ENCODE peak calls at places on chromosomes 7 and 10, in ten cellular contexts. D, Z, T, B, F, H, C, Y, I and R are unnamed samples.

GRCh38 chr10:114855776-114856543 is 34.4 kb downstream of the FHIP2A start:
- DNase-seq in D (peak), Z (no peak), T (no peak), B (no peak), F (no peak), H (no peak), C (no peak), Y (no peak), I (no peak), R (no peak)

GRCh38 chr10:128959746-128960145 is 507.3 kb upstream of the MGMT start:
- DNase-seq in D (no peak), Z (no peak), T (no peak), B (no peak), F (no peak), H (no peak), C (no peak), Y (no peak), I (no peak), R (no peak)

GRCh38 chr10:128000660-128001059 is 93.8 kb downstream of the PTPRE start:
- DNase-seq in D (peak), Z (no peak), T (no peak), B (peak), F (peak), H (no peak), C (no peak), Y (no peak), I (no peak), R (no peak)

GRCh38 chr7:150380463-150380862 is 1.3 kb downstream of the ZNF775 start:
- DNase-seq in D (no peak), Z (no peak), T (no peak), B (no peak), F (no peak), H (no peak), C (no peak), Y (no peak), I (no peak), R (no peak)

GRCh38 chr7:137694405-137694804 is 152.4 kb downstream of the DGKI start:
- DNase-seq in D (peak), Z (no peak), T (no peak), B (peak), F (no peak), H (no peak), C (no peak), Y (no peak), I (no peak), R (peak)

GRCh38 chr10:91474009-91474408 is 63.9 kb downstream of the HECTD2 start:
- DNase-seq in D (no peak), Z (no peak), T (no peak), B (no peak), F (no peak), H (no peak), C (no peak), Y (no peak), I (no peak), R (no peak)

GRCh38 chr7:19248681-19249080 is 103.5 kb upstream of the FERD3L start:
- DNase-seq in D (peak), Z (no peak), T (no peak), B (no peak), F (no peak), H (no peak), C (no peak), Y (no peak), I (no peak), R (peak)

GRCh38 chr7:3861371-3861770 is 560.3 kb downstream of the SDK1 start:
- DNase-seq in D (no peak), Z (no peak), T (no peak), B (peak), F (no peak), H (no peak), C (no peak), Y (no peak), I (no peak), R (no peak)

GRCh38 chr7:20737840-20738448 is 48.7 kb downstream of the SP8 start:
- DNase-seq in D (no peak), Z (no peak), T (no peak), B (no peak), F (no peak), H (no peak), C (no peak), Y (no peak), I (no peak), R (no peak)

GRCh38 chr10:131842351-131843088 is 58.3 kb upstream of the PPP2R2D start:
- DNase-seq in D (no peak), Z (no peak), T (no peak), B (no peak), F (no peak), H (no peak), C (no peak), Y (no peak), I (no peak), R (no peak)

GRCh38 chr10:9234191-9234590 is 1179.7 kb downstream of the GATA3 start:
- DNase-seq in D (no peak), Z (no peak), T (no peak), B (no peak), F (no peak), H (no peak), C (no peak), Y (no peak), I (no peak), R (no peak)

GRCh38 chr10:89574348-89574747 is 39.0 kb upstream of the SLC16A12 start:
- DNase-seq in D (no peak), Z (no peak), T (no peak), B (no peak), F (no peak), H (no peak), C (no peak), Y (no peak), I (no peak), R (no peak)

GRCh38 chr7:85600425-85600824 is 413.6 kb upstream of the SEMA3D start:
- DNase-seq in D (peak), Z (no peak), T (no peak), B (no peak), F (no peak), H (no peak), C (no peak), Y (peak), I (peak), R (no peak)

GRCh38 chr7:120550494-120551048 is 277.6 kb downstream of the KCND2 start:
- DNase-seq in D (peak), Z (no peak), T (no peak), B (peak), F (no peak), H (no peak), C (no peak), Y (no peak), I (no peak), R (peak)

GRCh38 chr10:30751678-30752331 is 122.3 kb upstream of the LYZL2 start:
- DNase-seq in D (peak), Z (peak), T (no peak), B (peak), F (peak), H (no peak), C (peak), Y (no peak), I (peak), R (peak)

GRCh38 chr7:150428671-150429451 is 21.6 kb upstream of the GIMAP8 start:
- DNase-seq in D (peak), Z (peak), T (peak), B (peak), F (no peak), H (peak), C (no peak), Y (peak), I (no peak), R (peak)

GRCh38 chr10:125661942-125662515 is 20.9 kb downstream of the TEX36 start:
- DNase-seq in D (peak), Z (no peak), T (no peak), B (peak), F (no peak), H (no peak), C (no peak), Y (peak), I (no peak), R (peak)

GRCh38 chr10:96789571-96790108 is 42.5 kb upstream of the LCOR start:
- DNase-seq in D (no peak), Z (no peak), T (no peak), B (no peak), F (no peak), H (no peak), C (peak), Y (no peak), I (peak), R (no peak)

GRCh38 chr10:33594475-33594874 is 260.0 kb upstream of the NRP1 start:
- DNase-seq in D (no peak), Z (no peak), T (no peak), B (no peak), F (no peak), H (no peak), C (no peak), Y (no peak), I (no peak), R (no peak)

DNA sequence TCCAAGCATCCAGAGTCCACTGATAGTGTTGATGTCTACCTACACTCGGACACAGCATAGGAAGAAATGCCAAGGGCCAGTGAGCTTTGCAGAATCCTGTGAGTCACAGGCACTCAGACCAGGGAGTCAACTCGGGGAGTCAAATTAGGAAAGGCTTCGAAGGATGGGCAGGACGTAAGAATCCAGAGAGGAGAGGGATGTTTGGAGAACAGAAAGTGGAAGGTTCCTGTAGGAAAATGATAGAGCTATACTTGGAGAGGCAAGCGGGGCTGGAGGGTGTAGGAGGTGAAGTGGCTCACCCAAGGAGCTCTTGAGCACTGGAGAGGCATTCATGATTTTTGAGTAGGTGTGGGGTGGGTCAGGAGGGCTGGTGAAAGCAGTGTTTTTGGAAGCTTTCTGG is 3.0 kb downstream of the ZYX start:
- DNase-seq in D (no peak), Z (no peak), T (no peak), B (no peak), F (no peak), H (peak), C (no peak), Y (no peak), I (no peak), R (no peak)
- H3K4me3 ChIP-seq in D (peak), Z (no peak), T (no peak), B (no peak), F (peak), H (peak), C (no peak), Y (peak), I (no peak), R (peak)

DNA sequence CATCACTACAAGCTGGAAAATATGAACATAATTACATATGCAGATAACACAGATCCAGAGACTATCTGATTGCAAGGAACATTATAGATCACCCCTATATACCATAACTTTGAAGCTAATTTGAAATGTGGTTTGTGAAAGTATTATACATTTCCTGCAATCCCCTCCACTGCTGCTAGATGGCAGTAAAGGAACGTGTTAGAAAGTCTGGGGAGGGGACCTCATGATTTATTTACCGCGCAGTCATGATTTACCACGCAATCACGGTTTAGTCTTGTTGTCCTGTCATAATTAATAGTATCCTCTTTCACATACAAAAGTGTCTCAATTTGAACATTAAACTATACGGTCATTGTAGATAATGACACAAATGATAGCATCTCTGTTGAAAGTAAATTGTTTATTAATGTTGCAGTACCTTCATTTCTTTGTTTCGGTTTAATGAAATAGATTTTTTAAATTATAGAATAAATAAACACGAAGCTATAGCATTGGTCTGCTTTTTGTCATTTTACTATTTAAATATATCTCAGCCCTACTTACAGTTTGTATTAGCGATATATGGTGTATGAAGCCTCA is 145.3 kb upstream of the PRSS1 start:
- DNase-seq in D (peak), Z (peak), T (peak), B (peak), F (no peak), H (no peak), C (peak), Y (peak), I (peak), R (peak)
- H3K4me3 ChIP-seq in D (no peak), Z (no peak), T (no peak), B (no peak), F (no peak), H (no peak), C (peak), Y (no peak), I (no peak), R (no peak)

GRCh38 chr7:44258423-44258760 is 57.6 kb downstream of the YKT6 start:
- DNase-seq in D (no peak), Z (no peak), T (no peak), B (no peak), F (no peak), H (no peak), C (no peak), Y (no peak), I (no peak), R (no peak)
- H3K4me3 ChIP-seq in D (no peak), Z (no peak), T (no peak), B (no peak), F (no peak), H (no peak), C (no peak), Y (no peak), I (no peak), R (no peak)

GRCh38 chr10:100350914-100351485 is 4.0 kb downstream of the SCD start:
- DNase-seq in D (no peak), Z (no peak), T (no peak), B (no peak), F (no peak), H (no peak), C (no peak), Y (no peak), I (no peak), R (no peak)

GRCh38 chr10:100348389-100348927 is 1.4 kb downstream of the SCD start:
- DNase-seq in D (no peak), Z (no peak), T (no peak), B (no peak), F (no peak), H (no peak), C (no peak), Y (no peak), I (no peak), R (no peak)

GRCh38 chr10:100347568-100348195 is 649 bp downstream of the SCD start:
- DNase-seq in D (no peak), Z (no peak), T (no peak), B (peak), F (no peak), H (no peak), C (peak), Y (no peak), I (no peak), R (no peak)

GRCh38 chr10:100349672-100350071 is 2.6 kb downstream of the SCD start:
- DNase-seq in D (no peak), Z (no peak), T (no peak), B (no peak), F (no peak), H (no peak), C (no peak), Y (no peak), I (no peak), R (no peak)

DNA sequence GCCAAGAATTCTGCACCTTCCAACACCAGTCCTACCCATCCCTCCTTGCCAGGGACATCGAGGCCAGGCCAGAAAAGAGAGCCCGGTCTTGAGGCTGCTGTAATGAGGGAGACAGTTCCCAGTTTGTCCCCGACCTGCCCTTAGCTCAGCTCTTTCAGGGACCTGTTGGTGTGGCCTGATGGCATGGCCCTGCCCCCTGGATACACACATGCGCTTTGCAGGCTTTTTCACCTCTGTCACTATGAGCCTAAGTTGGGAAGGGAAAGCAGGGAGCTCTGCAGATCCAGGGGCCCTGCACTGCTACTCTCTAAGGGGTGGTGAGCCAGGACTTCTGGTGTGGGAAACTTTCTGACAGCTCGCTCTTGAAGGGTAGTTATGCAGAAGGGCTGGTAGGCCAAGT is 2.1 kb downstream of the SCD start:
- DNase-seq in D (no peak), Z (no peak), T (no peak), B (no peak), F (no peak), H (no peak), C (no peak), Y (no peak), I (no peak), R (no peak)
- H3K4me3 ChIP-seq in D (no peak), Z (no peak), T (no peak), B (peak), F (no peak), H (no peak), C (peak), Y (peak), I (peak), R (peak)

GRCh38 chr10:14810969-14811953 is 26.6 kb downstream of the CDNF start:
- DNase-seq in D (no peak), Z (no peak), T (no peak), B (no peak), F (no peak), H (no peak), C (peak), Y (no peak), I (no peak), R (no peak)
- H3K4me3 ChIP-seq in D (no peak), Z (no peak), T (no peak), B (no peak), F (no peak), H (no peak), C (no peak), Y (no peak), I (no peak), R (no peak)